ENCODE peak calls at places on chromosome 21, in nine cellular contexts. One of them, this sample, is unnamed.

GRCh38 chr21:29359718-29360117 is 61.0 kb downstream of the BACH1 start:
- DNase-seq in RWPE1: no peak
- DNase-seq in left ventricle myocardium inferior: no peak
- DNase-seq in fibroblast of lung: no peak
- DNase-seq in AG04450: no peak
- DNase-seq in HFFc6: no peak
- DNase-seq in ovary: no peak
- DNase-seq in tibial artery: no peak
- DNase-seq in endothelial cell: no peak
- DNase-seq in this sample: no peak

GRCh38 chr21:35159881-35160280 is 110.8 kb upstream of the RUNX1 start:
- DNase-seq in RWPE1: peak
- DNase-seq in left ventricle myocardium inferior: no peak
- DNase-seq in fibroblast of lung: peak
- DNase-seq in AG04450: no peak
- DNase-seq in HFFc6: peak
- DNase-seq in ovary: no peak
- DNase-seq in tibial artery: no peak
- DNase-seq in endothelial cell: no peak
- DNase-seq in this sample: no peak

GRCh38 chr21:25298512-25299491 is 308.5 kb downstream of the MRPL39 start:
- DNase-seq in RWPE1: no peak
- DNase-seq in left ventricle myocardium inferior: no peak
- DNase-seq in fibroblast of lung: no peak
- DNase-seq in AG04450: no peak
- DNase-seq in HFFc6: no peak
- DNase-seq in ovary: no peak
- DNase-seq in tibial artery: no peak
- DNase-seq in endothelial cell: no peak
- DNase-seq in this sample: no peak

GRCh38 chr21:19999369-20000272 is 998.6 kb upstream of the NCAM2 start:
- DNase-seq in RWPE1: no peak
- DNase-seq in left ventricle myocardium inferior: no peak
- DNase-seq in fibroblast of lung: no peak
- DNase-seq in AG04450: no peak
- DNase-seq in HFFc6: no peak
- DNase-seq in ovary: no peak
- DNase-seq in tibial artery: no peak
- DNase-seq in endothelial cell: no peak
- DNase-seq in this sample: no peak

GRCh38 chr21:26835027-26835713 is 10.0 kb downstream of the ADAMTS1 start:
- DNase-seq in RWPE1: peak
- DNase-seq in left ventricle myocardium inferior: no peak
- DNase-seq in fibroblast of lung: peak
- DNase-seq in AG04450: no peak
- DNase-seq in HFFc6: peak
- DNase-seq in ovary: peak
- DNase-seq in tibial artery: no peak
- DNase-seq in endothelial cell: no peak
- DNase-seq in this sample: no peak

GRCh38 chr21:43805275-43805800 is 16.0 kb downstream of the RRP1 start:
- DNase-seq in RWPE1: no peak
- DNase-seq in left ventricle myocardium inferior: no peak
- DNase-seq in fibroblast of lung: no peak
- DNase-seq in AG04450: no peak
- DNase-seq in HFFc6: no peak
- DNase-seq in ovary: no peak
- DNase-seq in tibial artery: no peak
- DNase-seq in endothelial cell: no peak
- DNase-seq in this sample: no peak

GRCh38 chr21:38852708-38853107 is 47.0 kb downstream of the ETS2 start:
- DNase-seq in RWPE1: no peak
- DNase-seq in left ventricle myocardium inferior: no peak
- DNase-seq in fibroblast of lung: no peak
- DNase-seq in AG04450: no peak
- DNase-seq in HFFc6: no peak
- DNase-seq in ovary: no peak
- DNase-seq in tibial artery: no peak
- DNase-seq in endothelial cell: no peak
- DNase-seq in this sample: no peak

GRCh38 chr21:21200103-21200938 is 202.1 kb downstream of the NCAM2 start:
- DNase-seq in RWPE1: peak
- DNase-seq in left ventricle myocardium inferior: peak
- DNase-seq in fibroblast of lung: peak
- DNase-seq in AG04450: peak
- DNase-seq in HFFc6: peak
- DNase-seq in ovary: peak
- DNase-seq in tibial artery: peak
- DNase-seq in endothelial cell: no peak
- DNase-seq in this sample: peak

GRCh38 chr21:44253832-44254700 is 7.6 kb downstream of the DNMT3L start:
- DNase-seq in RWPE1: no peak
- DNase-seq in left ventricle myocardium inferior: no peak
- DNase-seq in fibroblast of lung: no peak
- DNase-seq in AG04450: no peak
- DNase-seq in HFFc6: no peak
- DNase-seq in ovary: no peak
- DNase-seq in tibial artery: no peak
- DNase-seq in endothelial cell: no peak
- DNase-seq in this sample: no peak

GRCh38 chr21:39671986-39672385 is 59.2 kb downstream of the B3GALT5 start:
- DNase-seq in RWPE1: no peak
- DNase-seq in left ventricle myocardium inferior: no peak
- DNase-seq in fibroblast of lung: no peak
- DNase-seq in AG04450: no peak
- DNase-seq in HFFc6: no peak
- DNase-seq in ovary: no peak
- DNase-seq in tibial artery: no peak
- DNase-seq in endothelial cell: no peak
- DNase-seq in this sample: no peak

GRCh38 chr21:15534450-15534886 is 195.3 kb upstream of the USP25 start:
- DNase-seq in RWPE1: no peak
- DNase-seq in left ventricle myocardium inferior: no peak
- DNase-seq in fibroblast of lung: no peak
- DNase-seq in AG04450: no peak
- DNase-seq in HFFc6: no peak
- DNase-seq in ovary: no peak
- DNase-seq in tibial artery: no peak
- DNase-seq in endothelial cell: no peak
- DNase-seq in this sample: no peak

GRCh38 chr21:18244721-18245486 is at the start of gene CHODL:
- DNase-seq in RWPE1: no peak
- DNase-seq in left ventricle myocardium inferior: peak
- DNase-seq in fibroblast of lung: peak
- DNase-seq in AG04450: no peak
- DNase-seq in HFFc6: no peak
- DNase-seq in ovary: peak
- DNase-seq in tibial artery: peak
- DNase-seq in endothelial cell: peak
- DNase-seq in this sample: no peak

GRCh38 chr21:42756580-42757250 is 103.3 kb downstream of the PDE9A start:
- DNase-seq in RWPE1: no peak
- DNase-seq in left ventricle myocardium inferior: no peak
- DNase-seq in fibroblast of lung: no peak
- DNase-seq in AG04450: no peak
- DNase-seq in HFFc6: no peak
- DNase-seq in ovary: no peak
- DNase-seq in tibial artery: no peak
- DNase-seq in endothelial cell: no peak
- DNase-seq in this sample: no peak

DNA sequence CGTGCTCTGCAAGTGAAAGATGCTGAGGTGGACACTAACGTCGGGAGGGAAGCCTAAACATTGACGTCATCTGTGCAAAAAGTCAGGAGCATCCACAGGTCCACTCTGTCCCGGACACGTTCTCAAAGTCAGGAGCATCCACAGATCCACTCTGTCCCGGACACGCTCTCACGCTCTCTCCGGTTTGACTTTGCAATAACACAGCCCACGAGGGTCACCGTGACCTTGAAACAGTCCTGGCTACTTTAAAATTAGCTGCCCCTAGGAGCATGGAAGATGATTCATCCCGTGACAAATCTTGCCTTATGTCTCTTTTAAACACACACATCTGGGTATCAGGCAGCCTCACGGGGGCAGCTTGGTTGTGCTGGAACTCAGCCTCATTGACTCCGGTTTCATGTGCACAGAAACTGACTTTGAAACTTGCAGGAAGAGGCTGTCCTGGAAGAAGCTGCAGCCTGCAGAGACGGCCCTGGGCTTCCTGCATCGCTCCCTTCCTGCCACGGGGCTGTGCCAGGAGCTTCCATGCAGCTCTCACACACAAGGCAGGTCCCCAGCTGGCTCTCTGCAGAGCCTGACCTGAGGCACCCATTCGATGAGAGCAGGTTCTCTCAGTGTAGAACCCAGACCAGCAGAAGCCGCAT is 18.1 kb upstream of the COL18A1 start:
- DNase-seq in RWPE1: no peak
- DNase-seq in left ventricle myocardium inferior: peak
- DNase-seq in fibroblast of lung: peak
- DNase-seq in AG04450: peak
- DNase-seq in HFFc6: peak
- DNase-seq in ovary: peak
- DNase-seq in tibial artery: peak
- DNase-seq in endothelial cell: peak
- DNase-seq in this sample: no peak
- TF ChIP-seq CTCF in RWPE1: peak
- TF ChIP-seq CTCF in left ventricle myocardium inferior: peak
- TF ChIP-seq CTCF in fibroblast of lung: peak
- TF ChIP-seq CTCF in AG04450: peak
- TF ChIP-seq CTCF in HFFc6: peak
- TF ChIP-seq CTCF in ovary: peak
- TF ChIP-seq CTCF in tibial artery: peak
- TF ChIP-seq CTCF in endothelial cell: no peak
- TF ChIP-seq CTCF in this sample: peak

GRCh38 chr21:28337319-28337718 is 655.4 kb downstream of the LTN1 start:
- DNase-seq in RWPE1: peak
- DNase-seq in left ventricle myocardium inferior: no peak
- DNase-seq in fibroblast of lung: peak
- DNase-seq in AG04450: peak
- DNase-seq in HFFc6: peak
- DNase-seq in ovary: no peak
- DNase-seq in tibial artery: no peak
- DNase-seq in endothelial cell: no peak
- DNase-seq in this sample: no peak

GRCh38 chr21:28333455-28334108 is 659.1 kb downstream of the LTN1 start:
- DNase-seq in RWPE1: no peak
- DNase-seq in left ventricle myocardium inferior: no peak
- DNase-seq in fibroblast of lung: peak
- DNase-seq in AG04450: peak
- DNase-seq in HFFc6: peak
- DNase-seq in ovary: no peak
- DNase-seq in tibial artery: no peak
- DNase-seq in endothelial cell: no peak
- DNase-seq in this sample: peak

GRCh38 chr21:28338906-28339305 is 653.8 kb downstream of the LTN1 start:
- DNase-seq in RWPE1: no peak
- DNase-seq in left ventricle myocardium inferior: no peak
- DNase-seq in fibroblast of lung: no peak
- DNase-seq in AG04450: no peak
- DNase-seq in HFFc6: no peak
- DNase-seq in ovary: no peak
- DNase-seq in tibial artery: no peak
- DNase-seq in endothelial cell: no peak
- DNase-seq in this sample: no peak

GRCh38 chr21:28334407-28334806 is 658.3 kb downstream of the LTN1 start:
- DNase-seq in RWPE1: no peak
- DNase-seq in left ventricle myocardium inferior: no peak
- DNase-seq in fibroblast of lung: no peak
- DNase-seq in AG04450: no peak
- DNase-seq in HFFc6: no peak
- DNase-seq in ovary: no peak
- DNase-seq in tibial artery: no peak
- DNase-seq in endothelial cell: no peak
- DNase-seq in this sample: peak

GRCh38 chr21:28336299-28336698 is 656.4 kb downstream of the LTN1 start:
- DNase-seq in RWPE1: peak
- DNase-seq in left ventricle myocardium inferior: no peak
- DNase-seq in fibroblast of lung: peak
- DNase-seq in AG04450: peak
- DNase-seq in HFFc6: peak
- DNase-seq in ovary: no peak
- DNase-seq in tibial artery: no peak
- DNase-seq in endothelial cell: no peak
- DNase-seq in this sample: peak
- TF ChIP-seq CTCF in RWPE1: no peak
- TF ChIP-seq CTCF in left ventricle myocardium inferior: peak
- TF ChIP-seq CTCF in fibroblast of lung: peak
- TF ChIP-seq CTCF in AG04450: peak
- TF ChIP-seq CTCF in HFFc6: peak
- TF ChIP-seq CTCF in ovary: peak
- TF ChIP-seq CTCF in tibial artery: peak
- TF ChIP-seq CTCF in endothelial cell: peak
- TF ChIP-seq CTCF in this sample: peak

GRCh38 chr21:32916522-32917099 is 109.1 kb upstream of the OLIG2 start:
- DNase-seq in RWPE1: no peak
- DNase-seq in left ventricle myocardium inferior: no peak
- DNase-seq in fibroblast of lung: no peak
- DNase-seq in AG04450: no peak
- DNase-seq in HFFc6: no peak
- DNase-seq in ovary: no peak
- DNase-seq in tibial artery: no peak
- DNase-seq in endothelial cell: no peak
- DNase-seq in this sample: no peak
- TF ChIP-seq CTCF in RWPE1: no peak
- TF ChIP-seq CTCF in left ventricle myocardium inferior: no peak
- TF ChIP-seq CTCF in fibroblast of lung: peak
- TF ChIP-seq CTCF in AG04450: peak
- TF ChIP-seq CTCF in HFFc6: peak
- TF ChIP-seq CTCF in ovary: no peak
- TF ChIP-seq CTCF in tibial artery: no peak
- TF ChIP-seq CTCF in endothelial cell: peak
- TF ChIP-seq CTCF in this sample: peak

GRCh38 chr21:41725421-41726021 is 41.3 kb downstream of the RIPK4 start:
- DNase-seq in RWPE1: no peak
- DNase-seq in left ventricle myocardium inferior: no peak
- DNase-seq in fibroblast of lung: no peak
- DNase-seq in AG04450: no peak
- DNase-seq in HFFc6: no peak
- DNase-seq in ovary: no peak
- DNase-seq in tibial artery: no peak
- DNase-seq in endothelial cell: no peak
- DNase-seq in this sample: no peak

GRCh38 chr21:41727784-41728763 is 38.8 kb downstream of the RIPK4 start:
- DNase-seq in RWPE1: no peak
- DNase-seq in left ventricle myocardium inferior: no peak
- DNase-seq in fibroblast of lung: no peak
- DNase-seq in AG04450: no peak
- DNase-seq in HFFc6: no peak
- DNase-seq in ovary: no peak
- DNase-seq in tibial artery: no peak
- DNase-seq in endothelial cell: no peak
- DNase-seq in this sample: no peak

GRCh38 chr21:41726058-41726558 is 40.7 kb downstream of the RIPK4 start:
- DNase-seq in RWPE1: no peak
- DNase-seq in left ventricle myocardium inferior: no peak
- DNase-seq in fibroblast of lung: no peak
- DNase-seq in AG04450: no peak
- DNase-seq in HFFc6: no peak
- DNase-seq in ovary: no peak
- DNase-seq in tibial artery: peak
- DNase-seq in endothelial cell: peak
- DNase-seq in this sample: no peak

GRCh38 chr21:41726630-41726969 is 40.3 kb downstream of the RIPK4 start:
- DNase-seq in RWPE1: no peak
- DNase-seq in left ventricle myocardium inferior: no peak
- DNase-seq in fibroblast of lung: no peak
- DNase-seq in AG04450: no peak
- DNase-seq in HFFc6: no peak
- DNase-seq in ovary: no peak
- DNase-seq in tibial artery: no peak
- DNase-seq in endothelial cell: no peak
- DNase-seq in this sample: no peak

GRCh38 chr21:41726970-41727783 is 39.7 kb downstream of the RIPK4 start:
- DNase-seq in RWPE1: peak
- DNase-seq in left ventricle myocardium inferior: peak
- DNase-seq in fibroblast of lung: peak
- DNase-seq in AG04450: no peak
- DNase-seq in HFFc6: peak
- DNase-seq in ovary: no peak
- DNase-seq in tibial artery: peak
- DNase-seq in endothelial cell: no peak
- DNase-seq in this sample: no peak
- TF ChIP-seq CTCF in RWPE1: no peak
- TF ChIP-seq CTCF in left ventricle myocardium inferior: no peak
- TF ChIP-seq CTCF in fibroblast of lung: no peak
- TF ChIP-seq CTCF in AG04450: no peak
- TF ChIP-seq CTCF in HFFc6: no peak
- TF ChIP-seq CTCF in ovary: no peak
- TF ChIP-seq CTCF in tibial artery: no peak
- TF ChIP-seq CTCF in endothelial cell: no peak
- TF ChIP-seq CTCF in this sample: no peak